ENCODE peak calls at places on chromosomes 13 and 19, in nine cellular contexts. One of them, this sample, is unnamed. For H3K4me1, the result is how much of the 10 kb centered on the place peaks cover.

GRCh38 chr13:45779901-45780300 is 71.7 kb downstream of the SIAH3 start:
- DNase-seq in left ventricle myocardium inferior: no peak
- DNase-seq in BE2C: no peak
- DNase-seq in uterus: no peak
- DNase-seq in H9: no peak
- DNase-seq in cardiac muscle cell: no peak
- DNase-seq in endodermal cell: no peak
- DNase-seq in heart right ventricle: no peak
- DNase-seq in Caco-2: no peak
- DNase-seq in this sample: no peak

GRCh38 chr13:98267080-98267912 is 90.2 kb upstream of the RNF113B start:
- DNase-seq in uterus: no peak
- DNase-seq in BE2C: no peak
- DNase-seq in Caco-2: peak
- DNase-seq in cardiac muscle cell: no peak
- DNase-seq in H9: no peak
- DNase-seq in heart right ventricle: no peak
- DNase-seq in endodermal cell: peak
- DNase-seq in left ventricle myocardium inferior: no peak
- DNase-seq in this sample: peak

GRCh38 chr19:43826787-43827754 is at the start of gene ZNF283:
- DNase-seq in Caco-2: peak
- DNase-seq in cardiac muscle cell: peak
- DNase-seq in left ventricle myocardium inferior: peak
- DNase-seq in H9: peak
- DNase-seq in endodermal cell: peak
- DNase-seq in heart right ventricle: peak
- DNase-seq in uterus: peak
- DNase-seq in BE2C: peak
- DNase-seq in this sample: peak

GRCh38 chr19:17220207-17220758 is 5.1 kb downstream of the USE1 start:
- DNase-seq in uterus: peak
- DNase-seq in BE2C: no peak
- DNase-seq in left ventricle myocardium inferior: no peak
- DNase-seq in H9: no peak
- DNase-seq in endodermal cell: no peak
- DNase-seq in cardiac muscle cell: no peak
- DNase-seq in Caco-2: no peak
- DNase-seq in heart right ventricle: no peak
- DNase-seq in this sample: peak

GRCh38 chr13:95256086-95256485 is 45.2 kb downstream of the ABCC4 start:
- DNase-seq in left ventricle myocardium inferior: no peak
- DNase-seq in BE2C: no peak
- DNase-seq in endodermal cell: no peak
- DNase-seq in uterus: no peak
- DNase-seq in heart right ventricle: no peak
- DNase-seq in Caco-2: no peak
- DNase-seq in H9: no peak
- DNase-seq in cardiac muscle cell: no peak
- DNase-seq in this sample: no peak

GRCh38 chr19:33434886-33435705 is 61.6 kb downstream of the CEBPG start:
- DNase-seq in endodermal cell: no peak
- DNase-seq in left ventricle myocardium inferior: peak
- DNase-seq in cardiac muscle cell: no peak
- DNase-seq in heart right ventricle: no peak
- DNase-seq in BE2C: peak
- DNase-seq in Caco-2: no peak
- DNase-seq in H9: no peak
- DNase-seq in uterus: no peak
- DNase-seq in this sample: peak

GRCh38 chr13:83248751-83249150 is 633.5 kb downstream of the SLITRK1 start:
- DNase-seq in uterus: no peak
- DNase-seq in left ventricle myocardium inferior: no peak
- DNase-seq in heart right ventricle: no peak
- DNase-seq in Caco-2: no peak
- DNase-seq in endodermal cell: no peak
- DNase-seq in H9: no peak
- DNase-seq in cardiac muscle cell: no peak
- DNase-seq in BE2C: no peak
- DNase-seq in this sample: no peak

GRCh38 chr19:35963514-35963913 is 27.3 kb downstream of the LRFN3 start:
- DNase-seq in heart right ventricle: no peak
- DNase-seq in H9: peak
- DNase-seq in BE2C: no peak
- DNase-seq in cardiac muscle cell: peak
- DNase-seq in endodermal cell: peak
- DNase-seq in uterus: no peak
- DNase-seq in Caco-2: peak
- DNase-seq in left ventricle myocardium inferior: no peak
- DNase-seq in this sample: no peak

GRCh38 chr19:43820098-43820860 is 6.8 kb upstream of the ZNF283 start:
- DNase-seq in H9: peak
- DNase-seq in cardiac muscle cell: no peak
- DNase-seq in left ventricle myocardium inferior: peak
- DNase-seq in BE2C: peak
- DNase-seq in endodermal cell: peak
- DNase-seq in Caco-2: no peak
- DNase-seq in heart right ventricle: peak
- DNase-seq in uterus: peak
- DNase-seq in this sample: peak

GRCh38 chr19:1355974-1356865 is 27.5 kb upstream of the NDUFS7 start:
- DNase-seq in H9: no peak
- DNase-seq in cardiac muscle cell: no peak
- DNase-seq in heart right ventricle: no peak
- DNase-seq in uterus: peak
- DNase-seq in BE2C: no peak
- DNase-seq in endodermal cell: peak
- DNase-seq in left ventricle myocardium inferior: no peak
- DNase-seq in Caco-2: no peak
- DNase-seq in this sample: no peak

GRCh38 chr19:54473071-54473941 is at the start of gene CDC42EP5:
- DNase-seq in Caco-2: peak
- DNase-seq in uterus: peak
- DNase-seq in left ventricle myocardium inferior: peak
- DNase-seq in endodermal cell: peak
- DNase-seq in H9: peak
- DNase-seq in cardiac muscle cell: peak
- DNase-seq in BE2C: no peak
- DNase-seq in heart right ventricle: peak
- DNase-seq in this sample: peak

GRCh38 chr13:30923423-30923822 is 9.0 kb upstream of the TEX26 start:
- DNase-seq in H9: no peak
- DNase-seq in heart right ventricle: no peak
- DNase-seq in left ventricle myocardium inferior: no peak
- DNase-seq in cardiac muscle cell: no peak
- DNase-seq in uterus: no peak
- DNase-seq in BE2C: no peak
- DNase-seq in Caco-2: no peak
- DNase-seq in endodermal cell: no peak
- DNase-seq in this sample: no peak

GRCh38 chr19:32828643-32829344 is 40.8 kb downstream of the SLC7A9 start:
- DNase-seq in heart right ventricle: no peak
- DNase-seq in Caco-2: no peak
- DNase-seq in cardiac muscle cell: no peak
- DNase-seq in BE2C: no peak
- DNase-seq in left ventricle myocardium inferior: no peak
- DNase-seq in H9: no peak
- DNase-seq in endodermal cell: no peak
- DNase-seq in uterus: no peak
- DNase-seq in this sample: no peak

GRCh38 chr13:43153436-43154082 is 130.2 kb downstream of the DNAJC15 start:
- DNase-seq in BE2C: no peak
- DNase-seq in endodermal cell: no peak
- DNase-seq in uterus: no peak
- DNase-seq in Caco-2: peak
- DNase-seq in cardiac muscle cell: no peak
- DNase-seq in H9: no peak
- DNase-seq in left ventricle myocardium inferior: no peak
- DNase-seq in heart right ventricle: no peak
- DNase-seq in this sample: no peak

GRCh38 chr13:95937700-95938320 is 115.4 kb downstream of the UGGT2 start:
- DNase-seq in BE2C: no peak
- DNase-seq in H9: no peak
- DNase-seq in endodermal cell: no peak
- DNase-seq in cardiac muscle cell: no peak
- DNase-seq in left ventricle myocardium inferior: no peak
- DNase-seq in uterus: no peak
- DNase-seq in Caco-2: no peak
- DNase-seq in heart right ventricle: no peak
- DNase-seq in this sample: no peak

GRCh38 chr19:28537896-28538295 is 675.1 kb downstream of the UQCRFS1 start:
- DNase-seq in Caco-2: no peak
- DNase-seq in endodermal cell: no peak
- DNase-seq in cardiac muscle cell: no peak
- DNase-seq in H9: no peak
- DNase-seq in left ventricle myocardium inferior: no peak
- DNase-seq in uterus: no peak
- DNase-seq in heart right ventricle: no peak
- DNase-seq in BE2C: no peak
- DNase-seq in this sample: no peak
- H3K4me1 ChIP-seq in Caco-2: under half
- H3K4me1 ChIP-seq in endodermal cell: under half
- H3K4me1 ChIP-seq in cardiac muscle cell: under half
- H3K4me1 ChIP-seq in H9: under half
- H3K4me1 ChIP-seq in left ventricle myocardium inferior: under half
- H3K4me1 ChIP-seq in uterus: under half
- H3K4me1 ChIP-seq in heart right ventricle: under half
- H3K4me1 ChIP-seq in BE2C: under half
- H3K4me1 ChIP-seq in this sample: under half

DNA sequence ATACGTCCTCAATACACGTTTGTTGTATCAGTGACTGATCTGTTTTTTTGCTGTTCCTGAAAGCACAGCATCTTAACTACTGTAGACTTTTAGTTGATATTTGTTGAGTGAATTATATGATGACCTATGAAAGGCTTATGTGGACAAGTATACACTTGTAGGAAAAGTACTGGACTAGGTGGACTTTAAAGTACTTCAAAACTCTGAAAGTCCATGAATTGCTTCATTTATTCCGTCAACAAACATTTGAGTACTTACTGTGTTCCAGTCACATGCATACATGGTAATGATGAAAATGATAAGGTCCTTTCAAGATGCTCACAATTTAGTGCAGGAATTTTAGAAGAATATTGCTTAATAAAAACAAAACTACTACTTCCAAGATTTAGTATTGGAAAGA is 3.1 kb downstream of the WDFY2 start:
- DNase-seq in cardiac muscle cell: no peak
- DNase-seq in endodermal cell: no peak
- DNase-seq in uterus: no peak
- DNase-seq in heart right ventricle: no peak
- DNase-seq in Caco-2: no peak
- DNase-seq in H9: no peak
- DNase-seq in left ventricle myocardium inferior: no peak
- DNase-seq in BE2C: no peak
- DNase-seq in this sample: no peak
- H3K4me1 ChIP-seq in cardiac muscle cell: half or more
- H3K4me1 ChIP-seq in endodermal cell: under half
- H3K4me1 ChIP-seq in uterus: under half
- H3K4me1 ChIP-seq in heart right ventricle: half or more
- H3K4me1 ChIP-seq in Caco-2: under half
- H3K4me1 ChIP-seq in H9: under half
- H3K4me1 ChIP-seq in left ventricle myocardium inferior: half or more
- H3K4me1 ChIP-seq in BE2C: under half
- H3K4me1 ChIP-seq in this sample: under half

GRCh38 chr13:74061939-74062595 is 72.1 kb downstream of the KLF12 start:
- DNase-seq in BE2C: no peak
- DNase-seq in H9: no peak
- DNase-seq in cardiac muscle cell: peak
- DNase-seq in left ventricle myocardium inferior: no peak
- DNase-seq in Caco-2: no peak
- DNase-seq in endodermal cell: no peak
- DNase-seq in heart right ventricle: no peak
- DNase-seq in uterus: peak
- DNase-seq in this sample: peak

GRCh38 chr13:74062933-74063332 is 71.3 kb downstream of the KLF12 start:
- DNase-seq in BE2C: no peak
- DNase-seq in Caco-2: no peak
- DNase-seq in cardiac muscle cell: peak
- DNase-seq in endodermal cell: no peak
- DNase-seq in heart right ventricle: peak
- DNase-seq in uterus: peak
- DNase-seq in H9: no peak
- DNase-seq in left ventricle myocardium inferior: peak
- DNase-seq in this sample: peak

GRCh38 chr13:74066937-74067336 is 67.3 kb downstream of the KLF12 start:
- DNase-seq in H9: no peak
- DNase-seq in uterus: no peak
- DNase-seq in endodermal cell: no peak
- DNase-seq in heart right ventricle: no peak
- DNase-seq in cardiac muscle cell: no peak
- DNase-seq in BE2C: no peak
- DNase-seq in left ventricle myocardium inferior: no peak
- DNase-seq in Caco-2: no peak
- DNase-seq in this sample: no peak

GRCh38 chr13:74064805-74065204 is 69.4 kb downstream of the KLF12 start:
- DNase-seq in H9: no peak
- DNase-seq in uterus: no peak
- DNase-seq in Caco-2: no peak
- DNase-seq in endodermal cell: no peak
- DNase-seq in left ventricle myocardium inferior: no peak
- DNase-seq in heart right ventricle: no peak
- DNase-seq in BE2C: no peak
- DNase-seq in cardiac muscle cell: no peak
- DNase-seq in this sample: no peak

DNA sequence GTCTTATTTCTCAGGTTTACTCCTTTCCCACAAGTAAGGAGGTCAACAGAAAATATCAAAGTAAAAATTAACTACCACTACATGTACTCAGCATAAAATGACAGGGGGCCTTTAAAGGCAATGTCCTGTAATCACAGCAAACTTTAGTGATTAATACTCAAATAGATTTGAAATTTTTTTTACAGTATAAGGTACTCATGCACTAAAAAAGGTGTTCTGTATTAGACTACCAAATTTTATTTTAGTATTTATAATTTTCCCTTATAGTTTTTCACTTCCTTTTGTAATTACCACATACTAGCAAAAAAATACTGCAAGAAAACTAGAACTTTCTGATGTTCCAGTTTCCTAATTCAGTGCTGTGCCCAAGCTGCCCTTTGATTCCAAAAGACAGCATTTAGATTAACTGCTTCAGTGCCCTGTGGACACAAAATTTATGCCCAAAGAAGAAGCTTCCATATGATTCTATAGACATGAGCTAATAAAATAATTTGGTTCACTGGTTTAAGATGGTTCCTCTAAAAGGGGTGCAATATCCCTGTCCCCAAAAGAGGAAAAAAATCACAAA is 70.6 kb downstream of the KLF12 start:
- DNase-seq in Caco-2: no peak
- DNase-seq in BE2C: no peak
- DNase-seq in heart right ventricle: no peak
- DNase-seq in uterus: no peak
- DNase-seq in endodermal cell: no peak
- DNase-seq in cardiac muscle cell: no peak
- DNase-seq in left ventricle myocardium inferior: no peak
- DNase-seq in H9: no peak
- DNase-seq in this sample: no peak
- H3K4me1 ChIP-seq in Caco-2: under half
- H3K4me1 ChIP-seq in BE2C: under half
- H3K4me1 ChIP-seq in heart right ventricle: half or more
- H3K4me1 ChIP-seq in uterus: under half
- H3K4me1 ChIP-seq in endodermal cell: under half
- H3K4me1 ChIP-seq in cardiac muscle cell: under half
- H3K4me1 ChIP-seq in left ventricle myocardium inferior: half or more
- H3K4me1 ChIP-seq in H9: under half
- H3K4me1 ChIP-seq in this sample: half or more

GRCh38 chr19:13057744-13058143 is 44.9 kb downstream of the LYL1 start:
- DNase-seq in BE2C: no peak
- DNase-seq in heart right ventricle: no peak
- DNase-seq in Caco-2: no peak
- DNase-seq in endodermal cell: no peak
- DNase-seq in left ventricle myocardium inferior: no peak
- DNase-seq in uterus: no peak
- DNase-seq in cardiac muscle cell: no peak
- DNase-seq in H9: no peak
- DNase-seq in this sample: no peak
- H3K4me1 ChIP-seq in BE2C: half or more
- H3K4me1 ChIP-seq in heart right ventricle: half or more
- H3K4me1 ChIP-seq in Caco-2: under half
- H3K4me1 ChIP-seq in endodermal cell: under half
- H3K4me1 ChIP-seq in left ventricle myocardium inferior: half or more
- H3K4me1 ChIP-seq in uterus: half or more
- H3K4me1 ChIP-seq in cardiac muscle cell: under half
- H3K4me1 ChIP-seq in H9: under half
- H3K4me1 ChIP-seq in this sample: half or more